ENCODE peak calls at places on chromosomes 12 and 14, in nine cellular contexts. One of them, this sample, is unnamed.
A peak's percentile ranks its signal among the peaks of the same experiment; 100 is the strongest.

GRCh38 chr12:25767613-25768012 is 190.9 kb upstream of the RASSF8 start:
- DNase-seq in transverse colon: no peak
- DNase-seq in astrocyte of the cerebellum: no peak
- DNase-seq in bronchial epithelial cell: peak; percentile 71
- DNase-seq in foreskin keratinocyte: peak; percentile 51
- DNase-seq in cardiac muscle cell: no peak
- DNase-seq in tibial artery: no peak
- DNase-seq in RWPE1: no peak
- DNase-seq in PC-9: no peak
- DNase-seq in this sample: no peak

GRCh38 chr14:81452766-81453165 is 52.6 kb upstream of the STON2 start:
- DNase-seq in foreskin keratinocyte: no peak
- DNase-seq in transverse colon: no peak
- DNase-seq in PC-9: no peak
- DNase-seq in astrocyte of the cerebellum: no peak
- DNase-seq in RWPE1: no peak
- DNase-seq in tibial artery: no peak
- DNase-seq in bronchial epithelial cell: no peak
- DNase-seq in cardiac muscle cell: no peak
- DNase-seq in this sample: no peak

GRCh38 chr12:93662961-93663728 is 14.0 kb upstream of the CRADD start:
- DNase-seq in bronchial epithelial cell: peak; percentile 36
- DNase-seq in astrocyte of the cerebellum: no peak
- DNase-seq in PC-9: no peak
- DNase-seq in foreskin keratinocyte: no peak
- DNase-seq in cardiac muscle cell: no peak
- DNase-seq in RWPE1: no peak
- DNase-seq in tibial artery: peak; percentile 37
- DNase-seq in transverse colon: no peak
- DNase-seq in this sample: no peak

GRCh38 chr12:120376890-120377572 is 8.1 kb upstream of the MSI1 start:
- DNase-seq in PC-9: no peak
- DNase-seq in RWPE1: no peak
- DNase-seq in astrocyte of the cerebellum: no peak
- DNase-seq in cardiac muscle cell: no peak
- DNase-seq in transverse colon: no peak
- DNase-seq in tibial artery: no peak
- DNase-seq in bronchial epithelial cell: no peak
- DNase-seq in foreskin keratinocyte: no peak
- DNase-seq in this sample: no peak

GRCh38 chr14:52063107-52063506 is 5.8 kb downstream of the NID2 start:
- DNase-seq in tibial artery: no peak
- DNase-seq in RWPE1: no peak
- DNase-seq in foreskin keratinocyte: no peak
- DNase-seq in transverse colon: no peak
- DNase-seq in astrocyte of the cerebellum: no peak
- DNase-seq in bronchial epithelial cell: no peak
- DNase-seq in PC-9: no peak
- DNase-seq in cardiac muscle cell: peak; percentile 81
- DNase-seq in this sample: no peak

GRCh38 chr12:130147875-130148596 is 14.2 kb upstream of the FZD10 start:
- DNase-seq in astrocyte of the cerebellum: no peak
- DNase-seq in tibial artery: no peak
- DNase-seq in foreskin keratinocyte: no peak
- DNase-seq in bronchial epithelial cell: no peak
- DNase-seq in RWPE1: no peak
- DNase-seq in cardiac muscle cell: no peak
- DNase-seq in PC-9: no peak
- DNase-seq in transverse colon: no peak
- DNase-seq in this sample: no peak

GRCh38 chr12:76030378-76031080 is 1.0 kb downstream of the PHLDA1 start:
- DNase-seq in astrocyte of the cerebellum: no peak
- DNase-seq in RWPE1: peak; percentile 13
- DNase-seq in transverse colon: peak; percentile 24
- DNase-seq in foreskin keratinocyte: no peak
- DNase-seq in bronchial epithelial cell: no peak
- DNase-seq in tibial artery: peak; percentile 32
- DNase-seq in PC-9: no peak
- DNase-seq in cardiac muscle cell: peak; percentile 68
- DNase-seq in this sample: peak; percentile 63

GRCh38 chr14:29521526-29522137 is 406.0 kb downstream of the PRKD1 start:
- DNase-seq in foreskin keratinocyte: peak; percentile 26
- DNase-seq in transverse colon: no peak
- DNase-seq in astrocyte of the cerebellum: no peak
- DNase-seq in RWPE1: no peak
- DNase-seq in cardiac muscle cell: peak; percentile 18
- DNase-seq in PC-9: no peak
- DNase-seq in tibial artery: no peak
- DNase-seq in bronchial epithelial cell: peak; percentile 35
- DNase-seq in this sample: no peak

GRCh38 chr12:131082795-131083194 is 129.1 kb downstream of the ADGRD1 start:
- DNase-seq in PC-9: no peak
- DNase-seq in bronchial epithelial cell: no peak
- DNase-seq in transverse colon: no peak
- DNase-seq in cardiac muscle cell: no peak
- DNase-seq in foreskin keratinocyte: no peak
- DNase-seq in tibial artery: no peak
- DNase-seq in RWPE1: no peak
- DNase-seq in astrocyte of the cerebellum: no peak
- DNase-seq in this sample: no peak

GRCh38 chr12:120119395-120119973 is 2.9 kb upstream of the RAB35 start:
- DNase-seq in foreskin keratinocyte: peak; percentile 50
- DNase-seq in astrocyte of the cerebellum: no peak
- DNase-seq in cardiac muscle cell: no peak
- DNase-seq in RWPE1: no peak
- DNase-seq in tibial artery: no peak
- DNase-seq in PC-9: no peak
- DNase-seq in bronchial epithelial cell: peak; percentile 45
- DNase-seq in transverse colon: no peak
- DNase-seq in this sample: peak; percentile 69

GRCh38 chr12:5988088-5988487 is 43.0 kb upstream of the ANO2 start:
- DNase-seq in astrocyte of the cerebellum: no peak
- DNase-seq in cardiac muscle cell: no peak
- DNase-seq in tibial artery: no peak
- DNase-seq in transverse colon: no peak
- DNase-seq in foreskin keratinocyte: no peak
- DNase-seq in PC-9: no peak
- DNase-seq in RWPE1: no peak
- DNase-seq in bronchial epithelial cell: no peak
- DNase-seq in this sample: no peak

GRCh38 chr12:18799140-18799446 is 61.2 kb downstream of the CAPZA3 start:
- DNase-seq in astrocyte of the cerebellum: no peak
- DNase-seq in tibial artery: no peak
- DNase-seq in cardiac muscle cell: no peak
- DNase-seq in foreskin keratinocyte: no peak
- DNase-seq in bronchial epithelial cell: no peak
- DNase-seq in PC-9: no peak
- DNase-seq in RWPE1: no peak
- DNase-seq in transverse colon: no peak
- DNase-seq in this sample: no peak

GRCh38 chr12:64744422-64745258 is 14.6 kb downstream of the GNS start:
- DNase-seq in PC-9: peak; percentile 64
- DNase-seq in bronchial epithelial cell: peak; percentile 50
- DNase-seq in transverse colon: no peak
- DNase-seq in cardiac muscle cell: peak; percentile 42
- DNase-seq in tibial artery: no peak
- DNase-seq in foreskin keratinocyte: peak; percentile 35
- DNase-seq in astrocyte of the cerebellum: no peak
- DNase-seq in RWPE1: no peak
- DNase-seq in this sample: no peak

GRCh38 chr14:70635971-70636595 is 5.6 kb upstream of the TTC9 start:
- DNase-seq in cardiac muscle cell: no peak
- DNase-seq in foreskin keratinocyte: peak; percentile 74
- DNase-seq in astrocyte of the cerebellum: no peak
- DNase-seq in PC-9: peak; percentile 70
- DNase-seq in tibial artery: no peak
- DNase-seq in RWPE1: peak; percentile 40
- DNase-seq in transverse colon: no peak
- DNase-seq in bronchial epithelial cell: peak; percentile 89
- DNase-seq in this sample: no peak

DNA sequence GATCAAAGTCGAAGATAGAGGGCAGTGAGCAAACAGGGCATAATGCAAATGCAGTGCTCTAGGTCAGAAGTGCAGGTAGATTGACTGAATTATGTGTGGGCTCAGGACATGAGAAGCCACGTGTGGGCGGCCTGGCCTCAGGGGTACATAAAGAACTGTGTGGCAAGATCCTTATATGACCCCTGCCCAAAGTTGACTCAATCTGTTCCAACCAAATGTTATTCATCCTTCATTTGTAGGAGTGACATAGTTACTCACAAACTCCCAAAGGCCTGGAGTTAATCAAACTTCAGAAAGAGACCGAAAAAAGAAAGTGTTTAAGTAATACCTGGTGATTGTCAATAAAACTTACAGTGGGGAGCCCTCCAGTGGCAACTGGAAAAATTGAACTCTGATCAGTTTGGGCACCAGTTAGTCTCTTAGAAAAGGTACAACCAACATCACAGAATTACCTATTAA is 150.4 kb upstream of the FAR2 start:
- DNase-seq in transverse colon: no peak
- DNase-seq in tibial artery: no peak
- DNase-seq in cardiac muscle cell: peak; percentile 68
- DNase-seq in bronchial epithelial cell: peak; percentile 50
- DNase-seq in PC-9: no peak
- DNase-seq in foreskin keratinocyte: peak; percentile 42
- DNase-seq in RWPE1: peak; percentile 34
- DNase-seq in astrocyte of the cerebellum: peak; percentile 22
- DNase-seq in this sample: peak; percentile 8
- TF ChIP-seq CTCF in transverse colon: peak; percentile 22
- TF ChIP-seq CTCF in tibial artery: peak; percentile 30
- TF ChIP-seq CTCF in cardiac muscle cell: peak; percentile 53
- TF ChIP-seq CTCF in bronchial epithelial cell: peak; percentile 35
- TF ChIP-seq CTCF in PC-9: peak; percentile 73
- TF ChIP-seq CTCF in foreskin keratinocyte: peak; percentile 84
- TF ChIP-seq CTCF in RWPE1: peak; percentile 36
- TF ChIP-seq CTCF in astrocyte of the cerebellum: peak; percentile 62
- TF ChIP-seq CTCF in this sample: peak; percentile 15

DNA sequence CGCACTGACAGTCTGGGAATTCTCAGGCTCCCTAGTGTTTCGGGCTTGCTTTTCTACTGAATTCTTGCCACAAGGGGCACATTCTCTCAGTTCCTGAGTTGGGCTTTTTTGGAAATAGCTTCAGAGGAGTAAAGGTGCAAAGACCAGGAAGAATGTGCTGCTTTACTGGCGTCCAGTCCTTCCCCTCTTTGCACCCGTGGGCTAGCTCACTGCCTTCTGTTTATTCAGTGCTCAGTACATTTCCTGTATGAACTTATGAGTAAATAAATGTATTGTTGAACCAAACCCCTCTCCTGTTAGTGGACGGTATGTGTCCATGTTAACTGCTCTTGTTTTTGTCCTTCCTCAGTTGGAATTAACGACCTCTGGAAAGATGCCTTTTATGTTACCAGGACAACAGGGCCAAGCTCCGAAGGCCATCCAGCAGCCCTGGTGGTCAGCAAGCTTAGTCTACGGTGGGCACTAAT is 24.0 kb downstream of the GSG1 start:
- DNase-seq in foreskin keratinocyte: no peak
- DNase-seq in transverse colon: no peak
- DNase-seq in tibial artery: no peak
- DNase-seq in RWPE1: no peak
- DNase-seq in bronchial epithelial cell: no peak
- DNase-seq in PC-9: peak; percentile 33
- DNase-seq in cardiac muscle cell: no peak
- DNase-seq in astrocyte of the cerebellum: no peak
- DNase-seq in this sample: no peak
- TF ChIP-seq CTCF in foreskin keratinocyte: peak; percentile 25
- TF ChIP-seq CTCF in transverse colon: no peak
- TF ChIP-seq CTCF in tibial artery: no peak
- TF ChIP-seq CTCF in RWPE1: no peak
- TF ChIP-seq CTCF in bronchial epithelial cell: peak; percentile 21
- TF ChIP-seq CTCF in PC-9: no peak
- TF ChIP-seq CTCF in cardiac muscle cell: no peak
- TF ChIP-seq CTCF in astrocyte of the cerebellum: no peak
- TF ChIP-seq CTCF in this sample: no peak

DNA sequence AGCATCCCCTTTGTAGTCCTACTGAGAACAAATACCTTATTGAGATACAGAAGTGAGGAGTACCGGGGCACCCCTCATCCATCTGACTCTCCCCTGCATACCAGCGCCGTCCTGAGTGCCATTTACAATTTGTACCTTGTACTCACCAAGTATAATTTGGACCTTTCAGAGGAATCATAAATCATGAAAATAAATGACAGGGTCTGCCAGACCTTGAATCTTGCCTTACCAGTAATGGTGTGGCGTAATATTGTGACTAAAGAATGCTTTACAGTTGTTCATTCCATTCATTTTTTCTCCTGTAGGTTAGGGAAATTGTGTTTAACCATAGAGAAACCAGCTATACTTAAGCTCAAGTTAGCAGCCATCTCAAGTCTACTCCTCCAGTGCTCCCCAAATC is 243.7 kb upstream of the RGS6 start:
- DNase-seq in cardiac muscle cell: peak; percentile 59
- DNase-seq in bronchial epithelial cell: peak; percentile 46
- DNase-seq in RWPE1: peak; percentile 34
- DNase-seq in PC-9: peak; percentile 74
- DNase-seq in foreskin keratinocyte: peak; percentile 28
- DNase-seq in astrocyte of the cerebellum: no peak
- DNase-seq in transverse colon: no peak
- DNase-seq in tibial artery: no peak
- DNase-seq in this sample: no peak
- TF ChIP-seq CTCF in cardiac muscle cell: no peak
- TF ChIP-seq CTCF in bronchial epithelial cell: no peak
- TF ChIP-seq CTCF in RWPE1: no peak
- TF ChIP-seq CTCF in PC-9: no peak
- TF ChIP-seq CTCF in foreskin keratinocyte: no peak
- TF ChIP-seq CTCF in astrocyte of the cerebellum: no peak
- TF ChIP-seq CTCF in transverse colon: no peak
- TF ChIP-seq CTCF in tibial artery: no peak
- TF ChIP-seq CTCF in this sample: no peak

DNA sequence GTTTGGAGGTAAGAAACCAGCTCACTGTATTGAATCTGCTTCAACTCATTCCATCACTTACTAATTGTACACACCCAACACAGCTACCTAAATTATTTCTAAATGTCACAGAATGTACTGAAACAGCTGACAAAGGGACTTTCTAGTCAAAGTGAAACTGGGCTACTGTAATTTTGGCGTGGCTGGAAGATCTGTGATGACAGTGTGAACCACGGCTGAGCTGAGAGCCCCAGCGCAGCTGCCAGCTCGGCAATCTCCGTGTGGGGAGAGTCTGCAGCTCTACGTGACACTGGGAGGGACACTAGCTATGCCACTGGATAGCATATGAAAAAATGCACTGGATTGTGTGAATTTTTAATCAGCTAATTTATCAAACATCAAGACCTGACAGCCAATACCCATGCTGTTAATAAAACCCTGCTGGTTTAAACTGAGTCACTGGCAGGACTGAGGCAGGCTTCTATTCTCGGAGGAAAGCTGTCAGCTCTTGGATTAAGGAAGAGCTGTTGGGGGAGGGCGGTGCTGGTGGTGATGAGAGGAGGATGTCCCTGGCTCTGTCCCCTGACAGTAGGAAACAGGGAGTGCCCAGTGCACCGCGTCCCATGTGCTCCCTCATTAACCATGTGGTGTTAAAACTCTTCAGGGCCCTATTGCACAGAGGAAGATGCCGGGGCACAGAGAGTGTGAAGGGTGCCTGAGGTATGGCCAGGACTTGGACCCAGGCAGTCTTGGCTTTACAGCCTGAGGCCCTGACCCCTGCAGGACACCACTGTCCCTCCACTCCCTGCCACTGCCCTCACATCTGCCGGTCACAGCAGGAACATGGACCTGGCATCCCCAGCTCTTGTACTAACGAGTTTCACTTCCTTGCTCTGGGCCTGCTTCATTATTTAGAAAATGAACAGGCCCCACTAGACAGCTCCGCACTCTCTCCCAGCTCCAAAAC is 13.3 kb downstream of the SLC15A4 start:
- DNase-seq in bronchial epithelial cell: no peak
- DNase-seq in cardiac muscle cell: no peak
- DNase-seq in foreskin keratinocyte: no peak
- DNase-seq in transverse colon: peak; percentile 65
- DNase-seq in astrocyte of the cerebellum: no peak
- DNase-seq in RWPE1: no peak
- DNase-seq in tibial artery: peak; percentile 75
- DNase-seq in PC-9: no peak
- DNase-seq in this sample: peak; percentile 57
- TF ChIP-seq CTCF in bronchial epithelial cell: no peak
- TF ChIP-seq CTCF in cardiac muscle cell: no peak
- TF ChIP-seq CTCF in foreskin keratinocyte: no peak
- TF ChIP-seq CTCF in transverse colon: no peak
- TF ChIP-seq CTCF in astrocyte of the cerebellum: no peak
- TF ChIP-seq CTCF in RWPE1: no peak
- TF ChIP-seq CTCF in tibial artery: no peak
- TF ChIP-seq CTCF in PC-9: no peak
- TF ChIP-seq CTCF in this sample: no peak